ENCODE peak calls at places on chromosomes 13 and 19, in seven cellular contexts. R, Q, Y, C, J, K and M are unnamed samples.

GRCh38 chr19:48629599-48630288 is 7.4 kb downstream of the DBP start:
- DNase-seq in R (no peak), Q (no peak), Y (no peak), C (no peak), J (no peak), K (no peak), M (no peak)

GRCh38 chr19:3346677-3347353 is 19.6 kb upstream of the NFIC start:
- DNase-seq in R (no peak), Q (peak), Y (no peak), C (no peak), J (no peak), K (no peak), M (no peak)

GRCh38 chr13:100751826-100752225 is 77.2 kb upstream of the TMTC4 start:
- DNase-seq in R (no peak), Q (no peak), Y (no peak), C (no peak), J (no peak), K (no peak), M (no peak)

GRCh38 chr19:16645140-16645539 is 14.8 kb downstream of the SMIM7 start:
- DNase-seq in R (no peak), Q (no peak), Y (no peak), C (no peak), J (no peak), K (peak), M (no peak)

GRCh38 chr19:10418281-10419199 is 1.8 kb upstream of the PDE4A start:
- DNase-seq in R (no peak), Q (no peak), Y (no peak), C (no peak), J (no peak), K (no peak), M (no peak)

GRCh38 chr19:35104361-35104760 is 11.3 kb upstream of the FXYD3 start:
- DNase-seq in R (no peak), Q (no peak), Y (no peak), C (no peak), J (no peak), K (no peak), M (no peak)

GRCh38 chr19:4622695-4623421 is 16.5 kb upstream of the TNFAIP8L1 start:
- DNase-seq in R (no peak), Q (no peak), Y (no peak), C (no peak), J (no peak), K (no peak), M (no peak)

GRCh38 chr19:45087531-45087930 is 5.4 kb upstream of the PPP1R37 start:
- DNase-seq in R (peak), Q (no peak), Y (peak), C (no peak), J (no peak), K (no peak), M (no peak)

GRCh38 chr13:74835579-74835978 is 646.4 kb downstream of the TBC1D4 start:
- DNase-seq in R (no peak), Q (no peak), Y (no peak), C (no peak), J (no peak), K (no peak), M (no peak)

GRCh38 chr13:61187471-61187870 is 228.2 kb downstream of the PCDH20 start:
- DNase-seq in R (no peak), Q (no peak), Y (no peak), C (no peak), J (no peak), K (no peak), M (no peak)